ENCODE peak calls at places on chromosomes 2 and 18, in four cellular contexts. I is NCI-H510A treated with DMSO at 0.1 percent for 48 hours, T is caudate nucleus, O is cardiac fibroblast. D is an unnamed sample.

GRCh38 chr2:238598802-238599530 is 172.2 kb downstream of the ASB1 start:
- DNase-seq in O (no peak), I (no peak), T (no peak), D (no peak)

GRCh38 chr18:35158728-35159443 is 81.9 kb upstream of the ZNF397 start:
- DNase-seq in I (no peak), O (no peak), T (no peak), D (no peak)

GRCh38 chr2:169091761-169092523 is 22.6 kb downstream of the DHRS9 start:
- DNase-seq in O (peak), I (no peak), T (no peak), D (no peak)

GRCh38 chr2:188456114-188456909 is 164.6 kb downstream of the GULP1 start:
- DNase-seq in I (no peak), T (no peak), O (no peak), D (no peak)

GRCh38 chr2:122203523-122203922 is 448.1 kb downstream of the TSN start:
- DNase-seq in O (peak), T (no peak), I (no peak), D (no peak)

GRCh38 chr2:143742631-143743030 is 613.4 kb downstream of the ARHGAP15 start:
- DNase-seq in T (no peak), I (no peak), O (no peak), D (no peak)

GRCh38 chr2:34126279-34126678 is 527.2 kb upstream of the FAM98A start:
- DNase-seq in T (no peak), O (no peak), I (no peak), D (no peak)

GRCh38 chr2:217195658-217196446 is 336.0 kb upstream of the TNP1 start:
- DNase-seq in T (no peak), I (no peak), O (no peak), D (no peak)

GRCh38 chr2:215357660-215358059 is 45.8 kb downstream of the ATIC start:
- DNase-seq in T (no peak), I (no peak), O (peak), D (no peak)

GRCh38 chr2:23900133-23900926 is 26.6 kb downstream of the ATAD2B start:
- DNase-seq in T (no peak), O (peak), I (no peak), D (no peak)

GRCh38 chr2:241888641-241889040 is 19.1 kb downstream of the RTP5 start:
- DNase-seq in T (no peak), O (no peak), I (no peak), D (no peak)

GRCh38 chr2:128386066-128386465 is 67.4 kb upstream of the HS6ST1 start:
- DNase-seq in I (no peak), T (no peak), O (no peak), D (peak)

GRCh38 chr2:108616731-108617161 is 82.5 kb downstream of the LIMS1 start:
- DNase-seq in I (peak), O (peak), T (no peak), D (no peak)

GRCh38 chr2:108922141-108922915 is 66.7 kb downstream of the EDAR start:
- DNase-seq in T (no peak), I (no peak), O (peak), D (no peak)

GRCh38 chr18:22198163-22198562 is 28.8 kb downstream of the GATA6 start:
- DNase-seq in O (no peak), I (no peak), T (no peak), D (no peak)

GRCh38 chr2:131125195-131125757 is 20.1 kb downstream of the PLEKHB2 start:
- DNase-seq in T (no peak), I (no peak), O (no peak), D (no peak)

GRCh38 chr2:236682651-236683422 is 113.2 kb downstream of the ACKR3 start:
- DNase-seq in O (no peak), T (no peak), I (no peak), D (no peak)

GRCh38 chr2:174593574-174594203 is 3.9 kb downstream of the WIPF1 start:
- DNase-seq in I (peak), T (no peak), O (peak), D (no peak)

GRCh38 chr2:86107031-86107430 is 996 bp downstream of the PTCD3 start:
- DNase-seq in T (no peak), I (no peak), O (no peak), D (no peak)

GRCh38 chr2:121084137-121084680 is 200.8 kb downstream of the TFCP2L1 start:
- DNase-seq in T (no peak), O (no peak), I (no peak), D (no peak)

GRCh38 chr18:49183921-49184320 is 233.2 kb upstream of the SMAD7 start:
- DNase-seq in I (no peak), O (peak), T (no peak), D (no peak)

GRCh38 chr2:236653863-236654262 is 84.2 kb downstream of the ACKR3 start:
- DNase-seq in O (no peak), I (no peak), T (no peak), D (no peak)

GRCh38 chr2:107729456-107729855 is 97.2 kb upstream of the RGPD4 start:
- DNase-seq in O (no peak), I (no peak), T (no peak), D (no peak)

GRCh38 chr2:219459460-219460311 is 25.0 kb downstream of the SPEG start:
- DNase-seq in O (peak), T (no peak), I (peak), D (no peak)

GRCh38 chr2:196601430-196602306 is 37.8 kb upstream of the CCDC150 start:
- DNase-seq in O (peak), I (peak), T (no peak), D (no peak)

GRCh38 chr2:38160517-38160916 is 84.6 kb upstream of the CYP1B1 start:
- DNase-seq in O (no peak), T (no peak), I (no peak), D (no peak)

GRCh38 chr18:78603584-78603983 is 376.0 kb upstream of the SALL3 start:
- DNase-seq in O (no peak), T (no peak), I (no peak), D (no peak)

GRCh38 chr18:23283933-23284430 is 148.7 kb downstream of the CABLES1 start:
- DNase-seq in T (no peak), I (no peak), O (peak), D (no peak)

D was measured in T-helper 17 cell.